ENCODE peak calls at places on chromosome 11, in six cellular contexts. G is neural crest cell, H is NCI-H774, B is non-pigmented ciliary epithelial cell, J is mucosa of gallbladder, E is activated T-helper 1 cell treated with Interleukin-2 at 50 U/mL for 16 hours. S is an unnamed sample.

GRCh38 chr11:8241373-8242112 is 22.1 kb downstream of the LMO1 start:
- DNase-seq in G (no peak), H (no peak), B (no peak), J (no peak), E (no peak), S (no peak)

GRCh38 chr11:60367896-60368295 is 10.4 kb upstream of the MS4A7 start:
- DNase-seq in G (no peak), H (no peak), B (no peak), J (no peak), E (no peak), S (no peak)

GRCh38 chr11:465896-466538 is 15.9 kb downstream of the PTDSS2 start:
- DNase-seq in G (no peak), H (no peak), B (no peak), J (no peak), E (no peak), S (no peak)

GRCh38 chr11:107848345-107848744 is 10.2 kb downstream of the SLC35F2 start:
- DNase-seq in G (no peak), H (no peak), B (no peak), J (no peak), E (no peak), S (no peak)

GRCh38 chr11:7332962-7333361 is 81.3 kb downstream of the SYT9 start:
- DNase-seq in G (no peak), H (no peak), B (no peak), J (no peak), E (no peak), S (no peak)

GRCh38 chr11:43947003-43947500 is 4.6 kb downstream of the C11orf96 start:
- DNase-seq in G (no peak), H (no peak), B (no peak), J (no peak), E (no peak), S (no peak)

GRCh38 chr11:1861435-1862411 is 8.8 kb downstream of the LSP1 start:
- DNase-seq in G (no peak), H (no peak), B (no peak), J (no peak), E (no peak), S (no peak)

GRCh38 chr11:6320411-6321207 is at the start of gene CAVIN3:
- DNase-seq in G (peak; percentile 64), H (no peak), B (no peak), J (peak; percentile 49), E (no peak), S (no peak)

GRCh38 chr11:9341638-9342137 is 27.3 kb upstream of the TMEM41B start:
- DNase-seq in G (no peak), H (no peak), B (no peak), J (no peak), E (no peak), S (no peak)

GRCh38 chr11:27216268-27217149 is 146.5 kb downstream of the CCDC34 start:
- DNase-seq in G (no peak), H (no peak), B (no peak), J (peak; percentile 21), E (no peak), S (peak; percentile 79)

GRCh38 chr11:75668508-75669297 is at the start of gene MAP6:
- DNase-seq in G (peak; percentile 45), H (peak; percentile 31), B (no peak), J (no peak), E (no peak), S (peak; percentile 63)

GRCh38 chr11:7793233-7793632 is 3.5 kb downstream of the OR5P2 start:
- DNase-seq in G (no peak), H (no peak), B (no peak), J (no peak), E (no peak), S (no peak)

GRCh38 chr11:230431-230830 is 5.7 kb downstream of the SIRT3 start:
- DNase-seq in G (no peak), H (no peak), B (no peak), J (no peak), E (no peak), S (no peak)

GRCh38 chr11:76740772-76741171 is 42.4 kb upstream of the TSKU start:
- DNase-seq in G (no peak), H (no peak), B (no peak), J (no peak), E (no peak), S (no peak)

GRCh38 chr11:83140691-83141455 is 16.1 kb upstream of the PCF11 start:
- DNase-seq in G (no peak), H (no peak), B (no peak), J (no peak), E (no peak), S (no peak)